ENCODE peak calls at places on chromosomes 2 and 18, in seven cellular contexts. E is HCT116, Z is tibial artery, B is left ventricle myocardium inferior, Q is A549, Y is GM23338, O is psoas muscle. D is an unnamed sample.
A peak's percentile ranks its signal among the peaks of the same experiment; 100 is the strongest.

GRCh38 chr2:55771612-55772011 is 78.0 kb upstream of the PNPT1 start:
- DNase-seq in E (peak; percentile 16), Z (no peak), B (no peak), Q (peak; percentile 53), Y (peak; percentile 45), O (no peak), D (no peak)

GRCh38 chr2:176892818-176893217 is 319.8 kb upstream of the HNRNPA3 start:
- DNase-seq in E (no peak), Z (no peak), B (no peak), Q (no peak), Y (no peak), O (no peak), D (no peak)

GRCh38 chr2:159904127-159904564 is 106.1 kb upstream of the CD302 start:
- DNase-seq in E (no peak), Z (peak; percentile 65), B (no peak), Q (no peak), Y (peak; percentile 79), O (no peak), D (no peak)

GRCh38 chr18:77108821-77109692 is 23.5 kb downstream of the MBP start:
- DNase-seq in E (no peak), Z (peak; percentile 55), B (no peak), Q (no peak), Y (no peak), O (peak; percentile 26), D (no peak)

GRCh38 chr2:118250463-118250862 is 162.2 kb downstream of the INSIG2 start:
- DNase-seq in E (peak; percentile 29), Z (no peak), B (no peak), Q (no peak), Y (no peak), O (no peak), D (no peak)

GRCh38 chr18:24570716-24571115 is 110.3 kb downstream of the HRH4 start:
- DNase-seq in E (no peak), Z (no peak), B (no peak), Q (no peak), Y (no peak), O (no peak), D (peak; percentile 66)

GRCh38 chr18:73724908-73725307 is 422.7 kb downstream of the FBXO15 start:
- DNase-seq in E (no peak), Z (no peak), B (no peak), Q (no peak), Y (no peak), O (no peak), D (no peak)

GRCh38 chr2:231707625-231708049 is 688 bp upstream of the PTMA start:
- DNase-seq in E (peak; percentile 36), Z (no peak), B (peak; percentile 68), Q (peak; percentile 68), Y (no peak), O (no peak), D (no peak)

GRCh38 chr2:205321240-205321639 is 361.1 kb upstream of the NRP2 start:
- DNase-seq in E (no peak), Z (no peak), B (no peak), Q (no peak), Y (no peak), O (no peak), D (no peak)

GRCh38 chr2:157497603-157498314 is 53.9 kb upstream of the CYTIP start:
- DNase-seq in E (peak; percentile 13), Z (no peak), B (no peak), Q (peak; percentile 32), Y (peak; percentile 82), O (no peak), D (no peak)

GRCh38 chr2:118841828-118842461 is 5.5 kb downstream of the EN1 start:
- DNase-seq in E (no peak), Z (no peak), B (no peak), Q (no peak), Y (peak; percentile 61), O (no peak), D (no peak)

GRCh38 chr18:46886893-46887292 is 30.4 kb downstream of the PIAS2 start:
- DNase-seq in E (no peak), Z (no peak), B (no peak), Q (no peak), Y (no peak), O (no peak), D (no peak)

GRCh38 chr2:175282300-175282699 is 100.8 kb upstream of the ATP5MC3 start:
- DNase-seq in E (peak; percentile 27), Z (no peak), B (no peak), Q (peak; percentile 32), Y (peak; percentile 68), O (no peak), D (no peak)

GRCh38 chr2:85549826-85550225 is 10.9 kb downstream of the MAT2A start:
- DNase-seq in E (no peak), Z (no peak), B (no peak), Q (no peak), Y (peak; percentile 44), O (no peak), D (no peak)

GRCh38 chr2:15874311-15874710 is 66.0 kb upstream of the MYCN start:
- DNase-seq in E (no peak), Z (no peak), B (no peak), Q (no peak), Y (peak; percentile 37), O (no peak), D (no peak)

GRCh38 chr2:135985826-135986393 is 484 bp upstream of the DARS1 start:
- DNase-seq in E (no peak), Z (no peak), B (no peak), Q (no peak), Y (no peak), O (no peak), D (no peak)

GRCh38 chr2:48207201-48207641 is 300.9 kb upstream of the FBXO11 start:
- DNase-seq in E (no peak), Z (no peak), B (no peak), Q (no peak), Y (peak; percentile 56), O (no peak), D (peak; percentile 64)

GRCh38 chr18:5309888-5310470 is 14.5 kb upstream of the ZBTB14 start:
- DNase-seq in E (no peak), Z (no peak), B (no peak), Q (no peak), Y (no peak), O (no peak), D (no peak)

GRCh38 chr2:138155304-138155703 is 191.0 kb downstream of the HNMT start:
- DNase-seq in E (no peak), Z (no peak), B (no peak), Q (no peak), Y (no peak), O (no peak), D (no peak)

GRCh38 chr2:79292936-79293335 is 133.4 kb upstream of the REG3A start:
- DNase-seq in E (no peak), Z (no peak), B (no peak), Q (no peak), Y (no peak), O (no peak), D (no peak)

GRCh38 chr18:36560187-36560586 is 262.7 kb downstream of the FHOD3 start:
- DNase-seq in E (no peak), Z (no peak), B (no peak), Q (no peak), Y (no peak), O (no peak), D (no peak)

GRCh38 chr2:205546417-205546816 is 135.9 kb upstream of the NRP2 start:
- DNase-seq in E (no peak), Z (no peak), B (no peak), Q (no peak), Y (no peak), O (no peak), D (no peak)

GRCh38 chr2:164826293-164827243 is 15.1 kb downstream of the COBLL1 start:
- DNase-seq in E (no peak), Z (peak; percentile 79), B (peak; percentile 29), Q (no peak), Y (peak; percentile 17), O (no peak), D (no peak)

GRCh38 chr18:76956648-76957047 is 134.3 kb downstream of the ZNF236 start:
- DNase-seq in E (no peak), Z (no peak), B (no peak), Q (no peak), Y (no peak), O (no peak), D (no peak)

DNA sequence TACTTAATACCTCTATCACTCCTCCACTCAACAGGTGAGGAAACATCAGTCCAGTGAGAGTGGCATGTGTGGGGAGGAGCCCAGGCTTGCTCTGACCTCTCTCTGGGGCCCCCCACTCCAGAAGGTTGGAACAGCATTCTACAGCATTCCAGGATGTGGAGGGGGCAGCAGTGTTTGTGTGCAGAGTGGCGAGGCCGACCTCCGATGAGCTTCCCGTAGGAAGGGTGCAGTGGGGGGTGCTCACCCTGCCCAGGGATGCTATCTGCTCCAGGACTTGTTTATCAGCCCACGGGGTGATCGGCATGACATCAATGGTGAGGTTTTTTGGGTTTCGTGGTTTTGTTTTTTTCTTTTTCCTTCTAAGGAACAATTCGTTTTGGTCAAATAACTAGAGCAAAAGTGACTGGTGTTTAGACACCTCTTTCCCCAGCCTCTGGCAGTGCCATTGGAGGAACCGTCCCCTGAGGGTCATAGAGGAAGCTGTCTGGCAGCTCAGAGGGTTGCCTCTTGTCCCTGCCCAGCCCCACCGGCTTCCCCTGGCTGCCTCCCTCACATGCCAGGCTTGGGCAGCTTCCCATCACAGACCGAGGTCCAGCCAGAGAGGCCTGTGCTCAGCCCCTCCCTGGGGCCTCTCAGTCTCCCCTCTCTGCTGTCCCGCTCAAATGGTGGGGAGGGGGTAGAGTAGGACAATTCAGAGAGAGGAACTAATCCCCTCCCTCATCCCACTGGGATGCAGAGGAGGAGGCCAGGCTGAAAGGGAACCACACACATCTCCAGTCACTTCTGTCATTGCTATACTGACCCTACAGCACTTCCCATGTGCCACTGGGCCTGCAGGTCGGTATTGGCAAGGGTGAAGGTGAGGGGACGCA is 96.5 kb downstream of the ZFP36L2 start:
- DNase-seq in E (no peak), Z (peak; percentile 82), B (peak; percentile 60), Q (no peak), Y (no peak), O (no peak), D (no peak)
- H3K27ac ChIP-seq in E (no peak overlapping the region), Z (peak overlapping the region; percentile 42), B (peak overlapping the region; percentile 65), Q (peak overlapping the region; percentile 86), Y (no peak overlapping the region), O (peak overlapping the region; percentile 72), D (peak overlapping the region; percentile 60)

GRCh38 chr18:49648811-49649210 is 87.0 kb downstream of the LIPG start:
- DNase-seq in E (peak; percentile 6), Z (no peak), B (no peak), Q (no peak), Y (no peak), O (no peak), D (no peak)
- TF ChIP-seq CTCF in E (no peak), Z (no peak), B (peak; percentile 25), Q (no peak), Y (no peak), O (no peak), D (no peak)

GRCh38 chr18:13835202-13835601 is 11.3 kb downstream of the MC5R start:
- DNase-seq in E (no peak), Z (no peak), B (no peak), Q (no peak), Y (peak; percentile 25), O (no peak), D (no peak)
- H3K27ac ChIP-seq in E (no peak overlapping the region), Z (no peak overlapping the region), B (no peak overlapping the region), Q (no peak overlapping the region), Y (no peak overlapping the region), O (no peak overlapping the region), D (no peak overlapping the region)

DNA sequence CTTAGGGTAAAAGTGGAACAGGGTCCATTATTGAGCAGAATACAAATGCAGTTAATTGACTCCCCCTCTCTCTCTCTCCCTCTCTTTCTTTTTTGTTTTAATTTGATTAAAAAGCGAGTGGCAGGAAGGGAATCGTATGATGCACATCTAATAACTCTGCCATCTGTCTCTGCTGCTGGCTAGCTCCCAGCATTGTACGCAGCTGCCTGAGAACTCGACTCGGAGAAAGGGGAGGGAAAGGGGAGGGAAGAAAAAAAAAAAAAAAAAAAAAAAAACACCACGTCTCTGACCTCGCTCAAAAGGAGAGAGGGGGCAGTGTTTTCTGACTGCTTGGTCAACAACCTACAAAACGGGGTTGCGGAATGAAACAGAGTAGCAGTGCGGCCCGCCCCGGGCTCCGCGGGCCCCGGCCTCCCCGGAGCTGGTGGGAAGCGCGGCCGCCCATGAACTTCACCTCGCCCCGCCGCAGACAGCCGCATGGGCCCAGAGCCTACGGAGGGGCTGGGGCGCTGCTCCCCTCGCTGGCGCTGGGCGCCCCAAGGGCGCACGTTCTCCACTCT is 265.7 kb downstream of the TCF4 start:
- DNase-seq in E (no peak), Z (peak; percentile 90), B (peak; percentile 87), Q (peak; percentile 42), Y (peak; percentile 85), O (peak; percentile 94), D (no peak)
- TF ChIP-seq CTCF in E (no peak), Z (no peak), B (peak; percentile 34), Q (no peak), Y (peak; percentile 26), O (peak; percentile 8), D (no peak)

D was measured in esophagus muscularis mucosa.